ENCODE peak calls at places on chromosomes 6 and 20, in six cellular contexts. One of them, this sample, is unnamed.
A peak's percentile ranks its signal among the peaks of the same experiment; 100 is the strongest.

GRCh38 chr6:93721386-93722048 is 302.2 kb upstream of the EPHA7 start:
- DNase-seq in tibial artery: no peak
- DNase-seq in heart right ventricle: no peak
- DNase-seq in MM.1S: peak; percentile 7
- DNase-seq in small intestine: peak; percentile 9
- DNase-seq in left lung: no peak
- DNase-seq in this sample: no peak

GRCh38 chr6:134482585-134483346 is 164.9 kb upstream of the SGK1 start:
- DNase-seq in heart right ventricle: peak; percentile 51
- DNase-seq in left lung: no peak
- DNase-seq in tibial artery: peak; percentile 70
- DNase-seq in MM.1S: no peak
- DNase-seq in small intestine: no peak
- DNase-seq in this sample: no peak

GRCh38 chr6:118377711-118378414 is 170.2 kb upstream of the PLN start:
- DNase-seq in tibial artery: no peak
- DNase-seq in small intestine: no peak
- DNase-seq in left lung: peak; percentile 72
- DNase-seq in heart right ventricle: peak; percentile 71
- DNase-seq in MM.1S: no peak
- DNase-seq in this sample: no peak

GRCh38 chr6:4480788-4481725 is 295.1 kb upstream of the CDYL start:
- DNase-seq in tibial artery: no peak
- DNase-seq in heart right ventricle: no peak
- DNase-seq in MM.1S: no peak
- DNase-seq in small intestine: no peak
- DNase-seq in left lung: no peak
- DNase-seq in this sample: no peak

GRCh38 chr20:24235740-24236139 is 233.7 kb upstream of the SYNDIG1 start:
- DNase-seq in heart right ventricle: no peak
- DNase-seq in tibial artery: no peak
- DNase-seq in MM.1S: no peak
- DNase-seq in small intestine: no peak
- DNase-seq in left lung: no peak
- DNase-seq in this sample: no peak

GRCh38 chr20:14337400-14338171 is at the start of gene FLRT3:
- DNase-seq in heart right ventricle: peak; percentile 26
- DNase-seq in tibial artery: peak; percentile 72
- DNase-seq in MM.1S: peak; percentile 89
- DNase-seq in small intestine: peak; percentile 97
- DNase-seq in left lung: peak; percentile 82
- DNase-seq in this sample: no peak

GRCh38 chr6:93418448-93419303 is 683 bp downstream of the EPHA7 start:
- DNase-seq in tibial artery: peak; percentile 60
- DNase-seq in left lung: no peak
- DNase-seq in small intestine: peak; percentile 9
- DNase-seq in heart right ventricle: peak; percentile 33
- DNase-seq in MM.1S: peak; percentile 48
- DNase-seq in this sample: no peak

GRCh38 chr6:158713469-158713868 is 63.6 kb downstream of the SYTL3 start:
- DNase-seq in tibial artery: peak; percentile 42
- DNase-seq in MM.1S: no peak
- DNase-seq in small intestine: no peak
- DNase-seq in left lung: no peak
- DNase-seq in heart right ventricle: no peak
- DNase-seq in this sample: no peak

GRCh38 chr20:47790032-47790965 is 5.0 kb upstream of the SULF2 start:
- DNase-seq in heart right ventricle: no peak
- DNase-seq in left lung: no peak
- DNase-seq in small intestine: no peak
- DNase-seq in tibial artery: no peak
- DNase-seq in MM.1S: no peak
- DNase-seq in this sample: no peak

GRCh38 chr20:47272893-47273590 is 83.5 kb downstream of the ZMYND8 start:
- DNase-seq in small intestine: peak; percentile 74
- DNase-seq in heart right ventricle: no peak
- DNase-seq in left lung: no peak
- DNase-seq in tibial artery: peak; percentile 60
- DNase-seq in MM.1S: peak; percentile 50
- DNase-seq in this sample: peak; percentile 59

GRCh38 chr20:32564921-32565734 is 20.0 kb downstream of the NOL4L start:
- DNase-seq in MM.1S: no peak
- DNase-seq in left lung: peak; percentile 84
- DNase-seq in heart right ventricle: peak; percentile 48
- DNase-seq in tibial artery: peak; percentile 78
- DNase-seq in small intestine: no peak
- DNase-seq in this sample: no peak

GRCh38 chr20:56360133-56360898 is 1.5 kb downstream of the FAM210B start:
- DNase-seq in left lung: peak; percentile 40
- DNase-seq in small intestine: peak; percentile 6
- DNase-seq in tibial artery: no peak
- DNase-seq in MM.1S: no peak
- DNase-seq in heart right ventricle: no peak
- DNase-seq in this sample: no peak

GRCh38 chr6:125078602-125079321 is 74.8 kb upstream of the TPD52L1 start:
- DNase-seq in left lung: no peak
- DNase-seq in tibial artery: no peak
- DNase-seq in heart right ventricle: no peak
- DNase-seq in MM.1S: no peak
- DNase-seq in small intestine: no peak
- DNase-seq in this sample: no peak

GRCh38 chr6:93021235-93021909 is 398.0 kb downstream of the EPHA7 start:
- DNase-seq in MM.1S: no peak
- DNase-seq in tibial artery: no peak
- DNase-seq in heart right ventricle: no peak
- DNase-seq in small intestine: no peak
- DNase-seq in left lung: no peak
- DNase-seq in this sample: no peak

GRCh38 chr6:37473364-37474095 is 26.2 kb downstream of the CCDC167 start:
- DNase-seq in small intestine: no peak
- DNase-seq in MM.1S: no peak
- DNase-seq in left lung: no peak
- DNase-seq in heart right ventricle: peak; percentile 74
- DNase-seq in tibial artery: no peak
- DNase-seq in this sample: no peak

GRCh38 chr6:149053848-149054558 is 263.5 kb upstream of the TAB2 start:
- DNase-seq in heart right ventricle: no peak
- DNase-seq in MM.1S: no peak
- DNase-seq in small intestine: no peak
- DNase-seq in tibial artery: no peak
- DNase-seq in left lung: no peak
- DNase-seq in this sample: no peak

GRCh38 chr6:167907837-167908681 is 81.3 kb downstream of the AFDN start:
- DNase-seq in left lung: no peak
- DNase-seq in tibial artery: no peak
- DNase-seq in small intestine: peak; percentile 60
- DNase-seq in MM.1S: no peak
- DNase-seq in heart right ventricle: no peak
- DNase-seq in this sample: no peak

GRCh38 chr20:10671850-10672578 is 1.8 kb downstream of the JAG1 start:
- DNase-seq in small intestine: peak; percentile 58
- DNase-seq in MM.1S: peak; percentile 44
- DNase-seq in tibial artery: peak; percentile 89
- DNase-seq in heart right ventricle: peak; percentile 82
- DNase-seq in left lung: peak; percentile 78
- DNase-seq in this sample: no peak

GRCh38 chr6:54206510-54206909 is 95.3 kb downstream of the MLIP start:
- DNase-seq in MM.1S: no peak
- DNase-seq in heart right ventricle: no peak
- DNase-seq in left lung: no peak
- DNase-seq in small intestine: no peak
- DNase-seq in tibial artery: no peak
- DNase-seq in this sample: no peak

GRCh38 chr6:159714404-159714803 is 12.9 kb upstream of the WTAP start:
- DNase-seq in MM.1S: no peak
- DNase-seq in tibial artery: no peak
- DNase-seq in left lung: no peak
- DNase-seq in small intestine: no peak
- DNase-seq in heart right ventricle: no peak
- DNase-seq in this sample: no peak

GRCh38 chr6:106534564-106534982 is 94.7 kb downstream of the RTN4IP1 start:
- DNase-seq in small intestine: no peak
- DNase-seq in MM.1S: no peak
- DNase-seq in tibial artery: no peak
- DNase-seq in left lung: no peak
- DNase-seq in heart right ventricle: no peak
- DNase-seq in this sample: no peak
- H3K36me3 ChIP-seq in small intestine: no peaks in the 10 kb centered on the region
- H3K36me3 ChIP-seq in MM.1S: no peaks in the 10 kb centered on the region
- H3K36me3 ChIP-seq in tibial artery: no peaks in the 10 kb centered on the region
- H3K36me3 ChIP-seq in left lung: peaks cover 58% of the 10 kb centered on the region
- H3K36me3 ChIP-seq in heart right ventricle: peaks cover 19% of the 10 kb centered on the region
- H3K36me3 ChIP-seq in this sample: peaks cover 31% of the 10 kb centered on the region

DNA sequence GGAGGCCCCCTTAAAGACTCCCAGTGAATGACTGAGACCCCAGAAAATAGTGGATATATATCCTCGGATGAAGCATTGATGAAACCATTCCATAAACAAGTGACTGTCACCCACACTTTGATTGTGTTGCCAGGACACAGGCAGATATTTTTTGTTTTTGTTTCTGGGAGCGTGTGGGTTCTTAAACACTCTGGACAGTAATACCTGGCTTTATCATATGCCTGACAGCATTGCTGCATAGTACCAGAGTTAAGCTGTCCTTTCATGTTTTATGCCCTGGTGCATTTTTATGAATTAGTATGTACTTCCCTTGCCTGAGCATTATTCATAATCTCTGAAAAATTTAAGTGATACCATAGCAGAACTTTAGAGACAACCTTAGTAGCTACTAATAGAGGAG is 30.2 kb downstream of the SENP6 start:
- DNase-seq in left lung: no peak
- DNase-seq in heart right ventricle: no peak
- DNase-seq in small intestine: no peak
- DNase-seq in tibial artery: no peak
- DNase-seq in MM.1S: no peak
- DNase-seq in this sample: no peak
- H3K36me3 ChIP-seq in left lung: peaks cover 26% of the 10 kb centered on the region
- H3K36me3 ChIP-seq in heart right ventricle: peaks cover 76% of the 10 kb centered on the region
- H3K36me3 ChIP-seq in small intestine: peaks cover 4% of the 10 kb centered on the region
- H3K36me3 ChIP-seq in tibial artery: peaks cover 28% of the 10 kb centered on the region
- H3K36me3 ChIP-seq in MM.1S: no peaks in the 10 kb centered on the region
- H3K36me3 ChIP-seq in this sample: peaks cover 5% of the 10 kb centered on the region

DNA sequence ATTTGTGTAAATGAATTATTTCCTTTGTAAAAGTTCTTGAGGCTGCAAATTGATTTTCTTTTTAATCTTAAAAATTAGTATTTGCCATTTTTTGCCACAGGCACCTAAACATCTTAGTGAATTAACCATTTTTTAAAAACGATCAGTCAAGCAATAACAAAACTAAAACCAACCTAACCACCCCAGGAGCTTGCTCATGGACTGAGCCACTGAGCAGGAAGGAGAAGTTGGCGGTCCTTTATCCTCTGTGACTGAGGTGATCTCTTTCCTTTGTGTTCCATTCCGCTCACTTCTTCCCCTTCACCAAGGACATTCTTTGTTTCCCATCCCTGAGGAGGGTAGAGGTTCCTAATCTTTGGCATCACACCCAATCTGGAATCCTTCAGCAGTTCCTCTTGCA is 30.4 kb downstream of the RPRD1B start:
- DNase-seq in tibial artery: no peak
- DNase-seq in MM.1S: no peak
- DNase-seq in left lung: no peak
- DNase-seq in small intestine: no peak
- DNase-seq in heart right ventricle: no peak
- DNase-seq in this sample: no peak
- H3K36me3 ChIP-seq in tibial artery: peaks cover 87% of the 10 kb centered on the region
- H3K36me3 ChIP-seq in MM.1S: peaks cover 15% of the 10 kb centered on the region
- H3K36me3 ChIP-seq in left lung: peaks cover 96% of the 10 kb centered on the region
- H3K36me3 ChIP-seq in small intestine: peaks cover 11% of the 10 kb centered on the region
- H3K36me3 ChIP-seq in heart right ventricle: peaks cover 100% of the 10 kb centered on the region
- H3K36me3 ChIP-seq in this sample: peaks cover 74% of the 10 kb centered on the region

GRCh38 chr20:36820928-36821327 is 47.4 kb upstream of the DSN1 start:
- DNase-seq in heart right ventricle: no peak
- DNase-seq in small intestine: no peak
- DNase-seq in MM.1S: no peak
- DNase-seq in left lung: no peak
- DNase-seq in tibial artery: no peak
- DNase-seq in this sample: no peak
- H3K36me3 ChIP-seq in heart right ventricle: peaks cover 69% of the 10 kb centered on the region
- H3K36me3 ChIP-seq in small intestine: peaks cover 4% of the 10 kb centered on the region
- H3K36me3 ChIP-seq in MM.1S: no peaks in the 10 kb centered on the region
- H3K36me3 ChIP-seq in left lung: peaks cover 4% of the 10 kb centered on the region
- H3K36me3 ChIP-seq in tibial artery: peaks cover 30% of the 10 kb centered on the region
- H3K36me3 ChIP-seq in this sample: no peaks in the 10 kb centered on the region

DNA sequence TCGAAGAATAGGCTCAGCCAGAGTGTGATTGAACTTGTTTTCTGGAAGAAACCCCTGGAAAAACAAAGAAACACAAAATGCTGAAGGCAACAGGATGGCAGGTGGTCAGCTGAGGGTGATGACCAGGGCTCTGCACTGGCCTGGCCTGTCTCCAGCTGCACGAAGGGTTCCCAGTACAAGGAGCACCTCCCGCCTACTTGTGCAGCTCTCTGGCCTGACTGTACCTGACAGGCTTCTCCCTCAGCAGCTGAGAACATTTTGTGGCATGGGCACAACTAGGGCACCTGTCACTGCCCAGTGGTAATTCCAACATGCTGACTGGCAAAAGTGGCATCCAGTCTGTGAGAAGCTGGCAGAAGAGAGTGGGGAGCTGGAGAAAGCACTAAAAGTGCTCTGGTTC is 38.8 kb upstream of the EMILIN3 start:
- DNase-seq in heart right ventricle: no peak
- DNase-seq in tibial artery: no peak
- DNase-seq in MM.1S: no peak
- DNase-seq in small intestine: no peak
- DNase-seq in left lung: no peak
- DNase-seq in this sample: no peak
- H3K36me3 ChIP-seq in heart right ventricle: peaks cover 65% of the 10 kb centered on the region
- H3K36me3 ChIP-seq in tibial artery: peaks cover 74% of the 10 kb centered on the region
- H3K36me3 ChIP-seq in MM.1S: no peaks in the 10 kb centered on the region
- H3K36me3 ChIP-seq in small intestine: peaks cover 8% of the 10 kb centered on the region
- H3K36me3 ChIP-seq in left lung: peaks cover 69% of the 10 kb centered on the region
- H3K36me3 ChIP-seq in this sample: peaks cover 48% of the 10 kb centered on the region

GRCh38 chr6:122422003-122422402 is 22.6 kb downstream of the HSF2 start:
- DNase-seq in left lung: no peak
- DNase-seq in tibial artery: no peak
- DNase-seq in MM.1S: no peak
- DNase-seq in heart right ventricle: no peak
- DNase-seq in small intestine: no peak
- DNase-seq in this sample: no peak
- H3K36me3 ChIP-seq in left lung: peaks cover 48% of the 10 kb centered on the region
- H3K36me3 ChIP-seq in tibial artery: peaks cover 43% of the 10 kb centered on the region
- H3K36me3 ChIP-seq in MM.1S: no peaks in the 10 kb centered on the region
- H3K36me3 ChIP-seq in heart right ventricle: peaks cover 95% of the 10 kb centered on the region
- H3K36me3 ChIP-seq in small intestine: no peaks in the 10 kb centered on the region
- H3K36me3 ChIP-seq in this sample: peaks cover 31% of the 10 kb centered on the region

GRCh38 chr6:33668914-33669313 is 42.6 kb downstream of the UQCC2 start:
- DNase-seq in tibial artery: no peak
- DNase-seq in left lung: peak; percentile 74
- DNase-seq in small intestine: peak; percentile 78
- DNase-seq in MM.1S: no peak
- DNase-seq in heart right ventricle: no peak
- DNase-seq in this sample: peak; percentile 79
- H3K36me3 ChIP-seq in tibial artery: peaks cover 91% of the 10 kb centered on the region
- H3K36me3 ChIP-seq in left lung: peaks cover 96% of the 10 kb centered on the region
- H3K36me3 ChIP-seq in small intestine: peaks cover 22% of the 10 kb centered on the region
- H3K36me3 ChIP-seq in MM.1S: no peaks in the 10 kb centered on the region
- H3K36me3 ChIP-seq in heart right ventricle: peaks cover 57% of the 10 kb centered on the region
- H3K36me3 ChIP-seq in this sample: peaks cover 64% of the 10 kb centered on the region

GRCh38 chr6:150932976-150933375 is 67.5 kb downstream of the MTHFD1L start:
- DNase-seq in small intestine: no peak
- DNase-seq in left lung: no peak
- DNase-seq in tibial artery: no peak
- DNase-seq in MM.1S: no peak
- DNase-seq in heart right ventricle: no peak
- DNase-seq in this sample: no peak
- H3K36me3 ChIP-seq in small intestine: peaks cover 7% of the 10 kb centered on the region
- H3K36me3 ChIP-seq in left lung: peaks cover 20% of the 10 kb centered on the region
- H3K36me3 ChIP-seq in tibial artery: peaks cover 15% of the 10 kb centered on the region
- H3K36me3 ChIP-seq in MM.1S: no peaks in the 10 kb centered on the region
- H3K36me3 ChIP-seq in heart right ventricle: peaks cover 10% of the 10 kb centered on the region
- H3K36me3 ChIP-seq in this sample: no peaks in the 10 kb centered on the region

GRCh38 chr20:49267327-49267726 is 10.5 kb downstream of the ZNFX1 start:
- DNase-seq in small intestine: no peak
- DNase-seq in MM.1S: peak; percentile 72
- DNase-seq in left lung: no peak
- DNase-seq in tibial artery: no peak
- DNase-seq in heart right ventricle: no peak
- DNase-seq in this sample: peak; percentile 32
- H3K36me3 ChIP-seq in small intestine: peaks cover 22% of the 10 kb centered on the region
- H3K36me3 ChIP-seq in MM.1S: peaks cover 8% of the 10 kb centered on the region
- H3K36me3 ChIP-seq in left lung: peaks cover 87% of the 10 kb centered on the region
- H3K36me3 ChIP-seq in tibial artery: peaks cover 74% of the 10 kb centered on the region
- H3K36me3 ChIP-seq in heart right ventricle: peaks cover 99% of the 10 kb centered on the region
- H3K36me3 ChIP-seq in this sample: peaks cover 62% of the 10 kb centered on the region